ENCODE peak calls at places on chromosome 5, in eight cellular contexts. One of them, this sample, is unnamed.

GRCh38 chr5:53362521-53362941 is 117.9 kb upstream of the FST start:
- DNase-seq in psoas muscle: no peak
- DNase-seq in body of pancreas: no peak
- DNase-seq in PC-3: peak
- DNase-seq in B cell: no peak
- DNase-seq in H9: no peak
- DNase-seq in bronchial epithelial cell: peak
- DNase-seq in HL-60: no peak
- DNase-seq in this sample: no peak

GRCh38 chr5:65721050-65721774 is 697 bp downstream of the SGTB start:
- DNase-seq in bronchial epithelial cell: peak
- DNase-seq in HL-60: peak
- DNase-seq in body of pancreas: peak
- DNase-seq in PC-3: peak
- DNase-seq in psoas muscle: peak
- DNase-seq in H9: peak
- DNase-seq in B cell: peak
- DNase-seq in this sample: no peak

GRCh38 chr5:602466-603035 is 9.6 kb upstream of the CEP72 start:
- DNase-seq in HL-60: no peak
- DNase-seq in psoas muscle: no peak
- DNase-seq in bronchial epithelial cell: no peak
- DNase-seq in body of pancreas: no peak
- DNase-seq in H9: no peak
- DNase-seq in PC-3: no peak
- DNase-seq in B cell: no peak
- DNase-seq in this sample: no peak

GRCh38 chr5:4116834-4117233 is 521.2 kb downstream of the IRX1 start:
- DNase-seq in H9: no peak
- DNase-seq in B cell: no peak
- DNase-seq in PC-3: no peak
- DNase-seq in HL-60: no peak
- DNase-seq in bronchial epithelial cell: peak
- DNase-seq in body of pancreas: no peak
- DNase-seq in psoas muscle: no peak
- DNase-seq in this sample: no peak

GRCh38 chr5:112968411-112969106 is 8.0 kb upstream of the DCP2 start:
- DNase-seq in B cell: no peak
- DNase-seq in body of pancreas: no peak
- DNase-seq in psoas muscle: no peak
- DNase-seq in HL-60: no peak
- DNase-seq in H9: no peak
- DNase-seq in PC-3: peak
- DNase-seq in bronchial epithelial cell: peak
- DNase-seq in this sample: no peak

GRCh38 chr5:38598994-38599611 is 42.7 kb upstream of the LIFR start:
- DNase-seq in psoas muscle: no peak
- DNase-seq in bronchial epithelial cell: peak
- DNase-seq in PC-3: peak
- DNase-seq in HL-60: no peak
- DNase-seq in body of pancreas: no peak
- DNase-seq in H9: no peak
- DNase-seq in B cell: no peak
- DNase-seq in this sample: no peak

GRCh38 chr5:142883025-142883424 is 112.8 kb downstream of the ARHGAP26 start:
- DNase-seq in bronchial epithelial cell: no peak
- DNase-seq in PC-3: no peak
- DNase-seq in HL-60: no peak
- DNase-seq in psoas muscle: no peak
- DNase-seq in B cell: no peak
- DNase-seq in body of pancreas: no peak
- DNase-seq in H9: no peak
- DNase-seq in this sample: no peak

GRCh38 chr5:141811287-141812155 is 66.7 kb downstream of the PCDH1 start:
- DNase-seq in PC-3: no peak
- DNase-seq in psoas muscle: no peak
- DNase-seq in H9: peak
- DNase-seq in HL-60: no peak
- DNase-seq in bronchial epithelial cell: no peak
- DNase-seq in body of pancreas: peak
- DNase-seq in B cell: peak
- DNase-seq in this sample: peak

GRCh38 chr5:148873690-148874485 is 47.5 kb downstream of the ADRB2 start:
- DNase-seq in B cell: no peak
- DNase-seq in HL-60: no peak
- DNase-seq in PC-3: no peak
- DNase-seq in bronchial epithelial cell: no peak
- DNase-seq in psoas muscle: no peak
- DNase-seq in H9: no peak
- DNase-seq in body of pancreas: peak
- DNase-seq in this sample: no peak

GRCh38 chr5:53360811-53361210 is 119.6 kb upstream of the FST start:
- DNase-seq in psoas muscle: no peak
- DNase-seq in bronchial epithelial cell: peak
- DNase-seq in HL-60: no peak
- DNase-seq in H9: no peak
- DNase-seq in B cell: no peak
- DNase-seq in PC-3: peak
- DNase-seq in body of pancreas: no peak
- DNase-seq in this sample: no peak

GRCh38 chr5:72138943-72139467 is 31.7 kb downstream of the MAP1B start:
- DNase-seq in B cell: no peak
- DNase-seq in body of pancreas: peak
- DNase-seq in bronchial epithelial cell: peak
- DNase-seq in HL-60: peak
- DNase-seq in H9: no peak
- DNase-seq in PC-3: peak
- DNase-seq in psoas muscle: no peak
- DNase-seq in this sample: no peak

GRCh38 chr5:113574417-113574816 is 60.9 kb downstream of the YTHDC2 start:
- DNase-seq in psoas muscle: no peak
- DNase-seq in B cell: no peak
- DNase-seq in body of pancreas: no peak
- DNase-seq in bronchial epithelial cell: peak
- DNase-seq in HL-60: no peak
- DNase-seq in PC-3: peak
- DNase-seq in H9: no peak
- DNase-seq in this sample: no peak

GRCh38 chr5:155480731-155481131 is 467.2 kb downstream of the KIF4B start:
- DNase-seq in bronchial epithelial cell: no peak
- DNase-seq in HL-60: no peak
- DNase-seq in PC-3: no peak
- DNase-seq in H9: no peak
- DNase-seq in psoas muscle: no peak
- DNase-seq in body of pancreas: no peak
- DNase-seq in B cell: no peak
- DNase-seq in this sample: no peak

GRCh38 chr5:177362871-177363507 is 5.3 kb downstream of the RGS14 start:
- DNase-seq in bronchial epithelial cell: peak
- DNase-seq in body of pancreas: peak
- DNase-seq in HL-60: no peak
- DNase-seq in H9: peak
- DNase-seq in PC-3: peak
- DNase-seq in psoas muscle: peak
- DNase-seq in B cell: peak
- DNase-seq in this sample: peak

GRCh38 chr5:178244566-178244965 is 12.0 kb upstream of the PHYKPL start:
- DNase-seq in HL-60: no peak
- DNase-seq in B cell: no peak
- DNase-seq in H9: no peak
- DNase-seq in psoas muscle: no peak
- DNase-seq in body of pancreas: no peak
- DNase-seq in PC-3: no peak
- DNase-seq in bronchial epithelial cell: peak
- DNase-seq in this sample: no peak

GRCh38 chr5:36199620-36200019 is 42.1 kb downstream of the NADK2 start:
- DNase-seq in B cell: no peak
- DNase-seq in H9: no peak
- DNase-seq in PC-3: no peak
- DNase-seq in HL-60: no peak
- DNase-seq in psoas muscle: no peak
- DNase-seq in body of pancreas: no peak
- DNase-seq in bronchial epithelial cell: no peak
- DNase-seq in this sample: no peak

DNA sequence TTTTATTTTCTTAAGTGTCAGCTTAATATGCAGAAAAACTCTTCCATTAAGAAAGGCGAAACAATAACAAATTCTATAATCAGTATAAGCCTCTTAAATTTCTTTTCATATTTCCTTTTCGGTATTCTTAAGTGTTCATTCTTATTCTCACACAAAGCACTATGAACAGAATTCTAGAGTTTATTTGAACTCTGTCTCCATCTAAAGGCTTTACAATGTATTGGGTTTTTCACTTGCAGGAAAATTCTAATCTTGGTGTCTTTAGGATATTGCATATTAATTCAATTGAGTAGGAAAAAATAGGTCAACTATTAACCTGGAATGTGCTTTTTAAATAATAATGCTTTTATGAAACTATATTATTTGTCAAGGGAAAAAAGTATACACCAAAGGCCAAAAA is 166.6 kb downstream of the SLF1 start:
- DNase-seq in B cell: no peak
- DNase-seq in bronchial epithelial cell: peak
- DNase-seq in psoas muscle: no peak
- DNase-seq in body of pancreas: no peak
- DNase-seq in PC-3: peak
- DNase-seq in H9: no peak
- DNase-seq in HL-60: no peak
- DNase-seq in this sample: no peak
- TF ChIP-seq CTCF in B cell: no peak
- TF ChIP-seq CTCF in bronchial epithelial cell: no peak
- TF ChIP-seq CTCF in psoas muscle: no peak
- TF ChIP-seq CTCF in body of pancreas: no peak
- TF ChIP-seq CTCF in PC-3: peak
- TF ChIP-seq CTCF in H9: peak
- TF ChIP-seq CTCF in HL-60: no peak
- TF ChIP-seq CTCF in this sample: no peak

GRCh38 chr5:80703291-80703690 is 48.5 kb upstream of the DHFR start:
- DNase-seq in B cell: no peak
- DNase-seq in psoas muscle: no peak
- DNase-seq in PC-3: no peak
- DNase-seq in bronchial epithelial cell: no peak
- DNase-seq in H9: no peak
- DNase-seq in HL-60: no peak
- DNase-seq in body of pancreas: no peak
- DNase-seq in this sample: no peak
- TF ChIP-seq CTCF in B cell: no peak
- TF ChIP-seq CTCF in psoas muscle: no peak
- TF ChIP-seq CTCF in PC-3: no peak
- TF ChIP-seq CTCF in bronchial epithelial cell: no peak
- TF ChIP-seq CTCF in H9: no peak
- TF ChIP-seq CTCF in HL-60: no peak
- TF ChIP-seq CTCF in body of pancreas: no peak
- TF ChIP-seq CTCF in this sample: no peak

DNA sequence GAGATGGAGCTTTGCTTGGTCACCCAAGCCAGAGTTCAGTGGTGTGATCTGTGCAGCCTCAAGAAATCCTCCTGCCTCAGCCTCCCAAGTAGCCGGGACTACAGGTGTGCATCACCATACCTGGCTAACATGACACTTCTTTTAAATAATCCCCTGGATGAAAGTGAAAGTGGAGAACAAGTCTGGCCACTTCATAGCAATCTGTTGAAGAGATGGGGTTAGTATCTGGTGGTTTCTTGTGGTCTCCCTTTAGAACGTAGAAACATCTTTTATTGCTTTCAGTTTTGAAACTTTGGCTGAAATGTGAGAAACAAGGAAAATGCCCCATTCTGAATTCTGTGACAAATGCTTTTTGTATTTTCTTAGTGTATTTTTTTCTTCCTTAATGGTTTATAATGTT is 452.5 kb upstream of the RIOK2 start:
- DNase-seq in HL-60: no peak
- DNase-seq in psoas muscle: no peak
- DNase-seq in H9: no peak
- DNase-seq in PC-3: no peak
- DNase-seq in body of pancreas: no peak
- DNase-seq in B cell: no peak
- DNase-seq in bronchial epithelial cell: no peak
- DNase-seq in this sample: no peak
- TF ChIP-seq CTCF in HL-60: no peak
- TF ChIP-seq CTCF in psoas muscle: no peak
- TF ChIP-seq CTCF in H9: no peak
- TF ChIP-seq CTCF in PC-3: no peak
- TF ChIP-seq CTCF in body of pancreas: no peak
- TF ChIP-seq CTCF in B cell: no peak
- TF ChIP-seq CTCF in bronchial epithelial cell: no peak
- TF ChIP-seq CTCF in this sample: no peak

DNA sequence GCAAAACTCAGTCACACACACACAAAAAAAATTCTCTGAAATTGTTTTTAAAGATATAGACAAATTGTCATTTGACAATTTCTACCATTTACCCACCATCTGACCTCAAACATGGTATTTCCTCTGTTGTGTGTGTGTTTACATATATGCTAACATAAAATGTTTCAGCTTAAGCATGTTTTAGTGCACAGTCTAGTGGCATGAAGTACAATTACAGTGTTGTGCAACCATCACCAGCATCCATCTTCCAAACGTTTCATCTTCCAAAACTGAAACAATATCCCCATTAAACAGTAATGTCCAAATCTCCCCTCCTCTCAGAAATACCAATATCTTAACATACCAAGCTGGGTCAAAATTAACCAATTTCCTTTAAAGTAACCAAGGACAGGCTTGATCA is 65.2 kb downstream of the MYO10 start:
- DNase-seq in H9: no peak
- DNase-seq in psoas muscle: no peak
- DNase-seq in PC-3: no peak
- DNase-seq in bronchial epithelial cell: peak
- DNase-seq in body of pancreas: no peak
- DNase-seq in B cell: no peak
- DNase-seq in HL-60: no peak
- DNase-seq in this sample: no peak
- TF ChIP-seq CTCF in H9: no peak
- TF ChIP-seq CTCF in psoas muscle: no peak
- TF ChIP-seq CTCF in PC-3: peak
- TF ChIP-seq CTCF in bronchial epithelial cell: peak
- TF ChIP-seq CTCF in body of pancreas: peak
- TF ChIP-seq CTCF in B cell: no peak
- TF ChIP-seq CTCF in HL-60: no peak
- TF ChIP-seq CTCF in this sample: no peak

DNA sequence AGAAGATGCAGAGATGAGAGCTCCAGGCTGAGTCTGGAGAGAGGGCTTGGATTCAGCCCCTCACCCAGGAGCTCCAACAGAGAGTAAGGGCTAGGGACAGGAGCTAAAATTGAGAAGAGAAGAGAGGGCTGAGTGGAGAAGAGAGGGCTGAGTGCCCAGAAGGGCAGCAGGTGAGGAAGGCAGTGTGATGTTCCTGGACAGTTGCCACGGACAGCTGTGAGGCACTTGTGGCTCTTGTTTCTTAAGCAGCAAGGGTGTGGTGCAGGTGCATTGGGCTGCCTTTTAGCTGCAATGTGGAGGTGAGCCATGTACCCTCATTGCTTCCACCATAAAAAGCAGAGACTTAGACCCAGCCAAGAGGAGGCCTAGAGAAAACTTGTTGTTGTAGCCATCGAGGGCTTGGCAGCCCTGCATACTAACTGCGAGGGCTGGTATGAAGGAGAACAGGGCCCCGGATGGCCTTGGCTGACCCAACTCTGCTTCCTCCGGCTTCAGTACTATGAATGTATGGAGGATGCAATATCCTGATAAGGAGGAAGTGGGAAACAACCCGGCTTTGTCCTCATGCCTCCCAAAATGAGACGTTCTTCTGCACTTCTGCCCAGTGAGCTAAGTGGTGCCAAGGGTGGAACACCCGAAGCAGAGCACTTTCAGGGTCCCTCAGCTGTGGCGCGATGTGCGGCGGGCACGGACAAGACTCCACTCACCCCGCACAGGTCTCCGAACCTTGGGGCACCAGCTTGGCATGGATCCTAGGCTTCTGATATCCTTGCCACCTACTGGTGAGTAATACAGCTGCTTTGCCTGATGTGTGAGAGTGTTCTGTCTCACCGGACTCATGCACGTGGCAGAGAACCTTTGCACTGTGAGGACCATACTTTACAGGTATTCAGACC is 65.2 kb downstream of the LRRC70 start:
- DNase-seq in H9: no peak
- DNase-seq in HL-60: peak
- DNase-seq in psoas muscle: no peak
- DNase-seq in body of pancreas: no peak
- DNase-seq in B cell: no peak
- DNase-seq in PC-3: no peak
- DNase-seq in bronchial epithelial cell: no peak
- DNase-seq in this sample: no peak
- TF ChIP-seq CTCF in H9: no peak
- TF ChIP-seq CTCF in HL-60: no peak
- TF ChIP-seq CTCF in psoas muscle: no peak
- TF ChIP-seq CTCF in body of pancreas: no peak
- TF ChIP-seq CTCF in B cell: no peak
- TF ChIP-seq CTCF in PC-3: no peak
- TF ChIP-seq CTCF in bronchial epithelial cell: no peak
- TF ChIP-seq CTCF in this sample: no peak

This sample was measured in natural killer cell.